ENCODE peak calls at places on chromosomes 13 and 19, in nine cellular contexts. J, U, Z, A, F, O, H, D and B are unnamed samples.

GRCh38 chr19:1274081-1274851 is 1.1 kb upstream of the FAM174C start:
- DNase-seq in D (no peak), A (no peak), O (peak), J (no peak), Z (no peak), U (no peak), F (no peak), H (no peak), B (no peak)

GRCh38 chr19:17703823-17704463 is 15.3 kb upstream of the MAP1S start:
- DNase-seq in A (peak), H (peak), J (peak), U (no peak), F (peak), Z (no peak), O (peak), D (peak), B (no peak)

GRCh38 chr19:2609389-2610116 is 92.9 kb downstream of the GNG7 start:
- DNase-seq in Z (no peak), U (no peak), D (no peak), J (no peak), A (no peak), O (no peak), F (no peak), H (no peak), B (no peak)

GRCh38 chr19:49746206-49746958 is 16.7 kb downstream of the TSKS start:
- DNase-seq in H (peak), J (peak), F (peak), D (no peak), O (peak), Z (no peak), U (peak), A (no peak), B (no peak)

GRCh38 chr13:94710881-94711560 is 1.3 kb downstream of the SOX21 start:
- DNase-seq in A (no peak), U (peak), D (peak), O (peak), H (peak), F (no peak), J (no peak), Z (peak), B (no peak)

GRCh38 chr19:24029941-24030636 is 56.9 kb upstream of the ZNF254 start:
- DNase-seq in F (peak), Z (no peak), H (no peak), A (no peak), J (no peak), O (no peak), U (no peak), D (no peak), B (no peak)

GRCh38 chr13:98835156-98835555 is 82.7 kb upstream of the SLC15A1 start:
- DNase-seq in U (no peak), H (no peak), D (no peak), O (no peak), Z (no peak), J (no peak), F (no peak), A (no peak), B (no peak)

GRCh38 chr19:21824679-21825078 is 11.3 kb downstream of the ZNF43 start:
- DNase-seq in J (no peak), Z (no peak), H (no peak), D (no peak), U (no peak), A (no peak), F (no peak), O (no peak), B (no peak)

GRCh38 chr13:111090169-111090568 is 24.9 kb upstream of the ARHGEF7 start:
- DNase-seq in F (no peak), J (no peak), U (no peak), D (no peak), H (no peak), A (no peak), O (no peak), Z (no peak), B (no peak)

GRCh38 chr13:35699181-35699580 is 222.7 kb upstream of the MAB21L1 start:
- DNase-seq in F (no peak), U (no peak), D (no peak), H (peak), Z (no peak), J (no peak), O (no peak), A (no peak), B (no peak)

GRCh38 chr13:44734204-44734707 is 158.1 kb upstream of the TSC22D1 start:
- DNase-seq in U (no peak), D (no peak), Z (peak), A (no peak), F (no peak), J (no peak), H (peak), O (no peak), B (peak)

GRCh38 chr19:3057275-3057714 is 5.0 kb downstream of the TLE5 start:
- DNase-seq in U (peak), F (no peak), H (no peak), D (peak), O (no peak), Z (peak), J (no peak), A (no peak), B (no peak)

GRCh38 chr19:11324079-11324661 is 15.3 kb downstream of the RAB3D start:
- DNase-seq in F (peak), O (no peak), Z (peak), D (peak), A (no peak), H (peak), J (no peak), U (peak), B (peak)

GRCh38 chr19:27881213-27881612 is 1331.7 kb downstream of the UQCRFS1 start:
- DNase-seq in A (no peak), O (no peak), U (no peak), Z (no peak), F (no peak), D (no peak), H (no peak), J (no peak), B (no peak)

GRCh38 chr19:36605839-36606478 is 846 bp downstream of the ZNF382 start:
- DNase-seq in Z (no peak), O (no peak), U (no peak), H (no peak), F (no peak), A (no peak), J (no peak), D (no peak), B (no peak)

GRCh38 chr19:40671404-40671803 is 19.0 kb downstream of the NUMBL start:
- DNase-seq in D (no peak), F (no peak), J (no peak), A (no peak), O (no peak), U (no peak), H (no peak), Z (no peak), B (no peak)

GRCh38 chr13:42875448-42876269 is 94.3 kb downstream of the FAM216B start:
- DNase-seq in U (no peak), A (no peak), F (peak), O (no peak), H (no peak), D (no peak), Z (no peak), J (peak), B (no peak)

GRCh38 chr13:41942462-41943094 is 18.3 kb downstream of the VWA8 start:
- DNase-seq in D (no peak), Z (no peak), A (no peak), J (no peak), F (peak), O (no peak), H (peak), U (peak), B (no peak)